ENCODE peak calls at places on chromosome 11, in four cellular contexts. S, C, A and Q are unnamed samples.
A peak's percentile ranks its signal among the peaks of the same experiment; 100 is the strongest.

GRCh38 chr11:44729065-44729464 is 2.3 kb downstream of the TSPAN18 start:
- DNase-seq in C (no peak), A (no peak), S (no peak), Q (no peak)

GRCh38 chr11:45045692-45046471 is 95.2 kb upstream of the TP53I11 start:
- DNase-seq in S (no peak), C (no peak), A (peak; percentile 78), Q (no peak)

GRCh38 chr11:8168485-8169257 is at the start of gene RIC3:
- DNase-seq in A (no peak), C (peak; percentile 8), S (no peak), Q (peak; percentile 63)

GRCh38 chr11:124724854-124725718 is 14.7 kb upstream of the NRGN start:
- DNase-seq in A (no peak), C (no peak), S (no peak), Q (no peak)

GRCh38 chr11:11978792-11979486 is 29.5 kb downstream of the DKK3 start:
- DNase-seq in C (no peak), A (peak; percentile 88), S (no peak), Q (no peak)

GRCh38 chr11:61754534-61755482 is 2.4 kb downstream of the MYRF start:
- DNase-seq in A (no peak), S (no peak), C (no peak), Q (no peak)

GRCh38 chr11:2399488-2400068 is 972 bp upstream of the TSSC4 start:
- DNase-seq in C (no peak), A (no peak), S (no peak), Q (no peak)

GRCh38 chr11:125022551-125022950 is 40.6 kb upstream of the SLC37A2 start:
- DNase-seq in C (no peak), S (no peak), A (peak; percentile 33), Q (no peak)

GRCh38 chr11:12287009-12287373 is 90.4 kb upstream of the PARVA start:
- DNase-seq in A (peak; percentile 96), C (no peak), S (no peak), Q (no peak)

GRCh38 chr11:3132831-3133455 is 32.2 kb downstream of the OSBPL5 start:
- DNase-seq in S (no peak), C (no peak), A (no peak), Q (no peak)

GRCh38 chr11:93116641-93117577 is 80.9 kb downstream of the SLC36A4 start:
- DNase-seq in S (no peak), A (no peak), C (no peak), Q (no peak)

GRCh38 chr11:74018331-74019005 is 9.6 kb upstream of the UCP3 start:
- DNase-seq in A (peak; percentile 88), C (no peak), S (no peak), Q (no peak)

GRCh38 chr11:12540913-12541587 is 133.2 kb upstream of the TEAD1 start:
- DNase-seq in A (peak; percentile 85), C (no peak), S (no peak), Q (no peak)

GRCh38 chr11:126194121-126194543 is 17.3 kb downstream of the RPUSD4 start:
- DNase-seq in C (no peak), S (peak; percentile 24), A (peak; percentile 65), Q (peak; percentile 35)